ENCODE peak calls at places on chromosomes 12 and 14, in six cellular contexts. B, G, X, J, D and F are unnamed samples.

GRCh38 chr12:80700327-80700726 is 7.1 kb upstream of the MYF6 start:
- ATAC-seq in B (no peak), G (no peak), X (no peak), J (no peak), D (no peak), F (no peak)

GRCh38 chr12:100797246-100797645 is 2.7 kb downstream of the ANO4 start:
- ATAC-seq in B (no peak), G (no peak), X (no peak), J (no peak), D (no peak), F (no peak)

GRCh38 chr14:103123634-103124500 is 606 bp downstream of the TNFAIP2 start:
- ATAC-seq in B (no peak), G (peak), X (peak), J (peak), D (peak), F (peak)

GRCh38 chr12:93407963-93408283 is 30.2 kb downstream of the NUDT4 start:
- ATAC-seq in B (no peak), G (no peak), X (no peak), J (no peak), D (no peak), F (no peak)

GRCh38 chr12:77584860-77585259 is 245.8 kb upstream of the NAV3 start:
- ATAC-seq in B (no peak), G (no peak), X (no peak), J (no peak), D (no peak), F (no peak)

GRCh38 chr14:60350366-60350720 is 101.3 kb downstream of the PPM1A start:
- ATAC-seq in B (no peak), G (peak), X (peak), J (no peak), D (no peak), F (peak)

GRCh38 chr14:81738946-81739659 is 205.4 kb upstream of the SEL1L start:
- ATAC-seq in B (no peak), G (no peak), X (no peak), J (no peak), D (no peak), F (no peak)

GRCh38 chr12:15701721-15702156 is 87.4 kb downstream of the EPS8 start:
- ATAC-seq in B (no peak), G (no peak), X (peak), J (peak), D (no peak), F (peak)

GRCh38 chr12:124780752-124781685 is 82.6 kb downstream of the SCARB1 start:
- ATAC-seq in B (no peak), G (no peak), X (no peak), J (no peak), D (no peak), F (no peak)

GRCh38 chr14:58198086-58198485 is 1.9 kb upstream of the ACTR10 start:
- ATAC-seq in B (no peak), G (no peak), X (no peak), J (no peak), D (no peak), F (no peak)

GRCh38 chr14:58283730-58284129 is 14.6 kb upstream of the ARID4A start:
- ATAC-seq in B (peak), G (no peak), X (no peak), J (no peak), D (no peak), F (no peak)

GRCh38 chr14:53855574-53855973 is 101.1 kb downstream of the BMP4 start:
- ATAC-seq in B (no peak), G (no peak), X (no peak), J (no peak), D (no peak), F (no peak)

GRCh38 chr14:20489093-20489994 is 16.0 kb upstream of the RNASE10 start:
- ATAC-seq in B (peak), G (peak), X (peak), J (peak), D (peak), F (no peak)

GRCh38 chr14:93304771-93305170 is 28.1 kb downstream of the BTBD7 start:
- ATAC-seq in B (peak), G (peak), X (no peak), J (no peak), D (no peak), F (no peak)

GRCh38 chr12:21933656-21934055 is 7.6 kb downstream of the ABCC9 start:
- ATAC-seq in B (no peak), G (no peak), X (no peak), J (no peak), D (no peak), F (no peak)

GRCh38 chr12:51377099-51377984 is 13.9 kb downstream of the GALNT6 start:
- ATAC-seq in B (no peak), G (peak), X (no peak), J (no peak), D (peak), F (no peak)

GRCh38 chr12:57844725-57845477 is 1.6 kb downstream of the CTDSP2 start:
- ATAC-seq in B (peak), G (peak), X (peak), J (peak), D (peak), F (peak)

GRCh38 chr14:105475269-105475915 is 771 bp downstream of the CRIP2 start:
- ATAC-seq in B (peak), G (no peak), X (peak), J (no peak), D (no peak), F (peak)

GRCh38 chr12:88558341-88558867 is 21.9 kb downstream of the KITLG start:
- ATAC-seq in B (no peak), G (no peak), X (no peak), J (no peak), D (no peak), F (no peak)

GRCh38 chr12:110537605-110538409 is 35.7 kb downstream of the RAD9B start:
- ATAC-seq in B (no peak), G (no peak), X (peak), J (no peak), D (no peak), F (peak)
- TF ChIP-seq POLR2A in B (no peak), G (no peak), X (no peak), J (peak), D (no peak), F (no peak)

DNA sequence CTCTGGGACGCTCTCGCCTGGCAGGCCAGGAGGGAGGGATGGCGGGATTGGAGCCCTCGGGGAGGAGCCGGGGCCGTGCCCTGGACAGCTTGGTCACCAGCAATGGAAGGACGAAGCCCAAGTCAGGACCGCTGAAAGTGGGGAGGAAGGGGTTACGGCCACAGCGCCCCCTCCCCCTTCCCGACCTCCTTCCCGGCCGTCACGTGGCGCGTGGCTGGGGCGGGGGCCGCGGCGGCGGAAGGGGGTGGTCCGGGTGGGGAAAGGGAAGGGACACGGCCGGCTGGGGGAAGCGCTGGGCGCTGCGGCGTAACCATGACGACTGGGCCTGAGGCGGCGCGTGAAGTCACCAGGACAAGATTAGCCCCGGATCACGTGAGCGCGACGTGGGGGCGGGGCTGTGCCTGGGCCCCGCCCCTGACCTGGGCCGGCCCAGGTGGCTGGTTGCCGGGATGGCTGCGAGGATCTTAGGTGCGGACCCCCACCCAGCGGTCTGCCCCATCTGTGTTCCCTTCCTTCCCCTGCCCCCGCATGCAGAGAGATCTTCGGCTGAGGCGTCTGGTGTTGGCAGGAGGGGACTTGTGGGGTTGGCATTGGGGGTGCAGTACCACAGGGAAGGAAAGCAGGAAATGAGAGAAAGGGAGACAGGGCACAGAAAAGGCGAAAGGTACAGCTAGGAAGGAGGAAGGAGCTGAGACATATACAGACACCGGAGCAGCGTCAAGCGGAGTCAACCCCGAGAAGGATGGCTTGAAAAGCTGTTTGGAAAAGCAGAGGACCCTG is 6.2 kb downstream of the MAP3K12 start:
- ATAC-seq in B (peak), G (peak), X (peak), J (peak), D (peak), F (peak)
- TF ChIP-seq EP300 in B (no peak), G (no peak), X (peak), J (no peak), D (no peak), F (no peak)

GRCh38 chr12:28226705-28227104 is 36.4 kb downstream of the CCDC91 start:
- ATAC-seq in B (no peak), G (no peak), X (no peak), J (no peak), D (no peak), F (no peak)

GRCh38 chr12:28222081-28222700 is 31.9 kb downstream of the CCDC91 start:
- ATAC-seq in B (no peak), G (peak), X (no peak), J (no peak), D (no peak), F (no peak)

GRCh38 chr12:28223853-28224252 is 33.6 kb downstream of the CCDC91 start:
- ATAC-seq in B (no peak), G (no peak), X (no peak), J (peak), D (no peak), F (no peak)

GRCh38 chr12:28219827-28220226 is 29.6 kb downstream of the CCDC91 start:
- ATAC-seq in B (no peak), G (no peak), X (no peak), J (no peak), D (no peak), F (no peak)

DNA sequence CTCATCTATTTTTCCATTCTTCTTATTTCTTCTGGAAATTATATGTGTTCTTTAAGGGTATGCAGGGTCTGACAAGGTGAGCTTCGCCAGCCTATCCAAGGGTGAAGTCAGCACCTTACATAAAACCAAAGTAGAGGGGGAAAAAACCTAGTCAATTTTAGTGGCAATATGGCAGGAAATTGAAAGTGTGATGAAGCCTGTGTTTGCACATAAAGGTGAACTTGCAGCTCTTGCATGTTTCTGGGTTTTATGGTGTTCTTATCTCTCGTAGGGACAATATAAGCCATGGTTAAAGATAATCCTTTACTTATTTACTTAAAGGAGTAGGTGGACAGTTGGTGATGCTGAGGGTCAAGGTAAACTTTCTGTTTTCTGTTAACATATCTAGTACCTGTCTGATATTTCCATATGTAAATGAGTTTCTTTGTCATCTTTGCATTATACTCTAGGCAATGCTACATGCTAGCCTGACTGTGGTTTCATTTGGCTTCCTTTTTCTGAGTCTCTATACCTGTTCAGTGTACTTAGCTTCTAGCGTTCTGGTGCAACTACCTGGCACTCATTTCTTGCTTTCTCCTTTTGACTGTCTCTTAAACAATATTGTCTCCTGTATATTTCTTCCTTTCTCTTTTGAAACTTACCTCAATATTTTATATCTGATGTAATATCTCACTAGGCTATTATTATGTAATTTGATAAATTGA is 32.9 kb downstream of the CCDC91 start:
- ATAC-seq in B (no peak), G (peak), X (no peak), J (peak), D (no peak), F (no peak)
- H3K27ac ChIP-seq in B (no peak), G (no peak), X (no peak), J (no peak), D (no peak), F (no peak)

GRCh38 chr14:95265106-95266094 is 54.3 kb downstream of the CLMN start:
- ATAC-seq in B (peak), G (no peak), X (peak), J (peak), D (peak), F (peak)
- TF ChIP-seq POLR2A in B (no peak), G (no peak), X (no peak), J (no peak), D (no peak), F (no peak)

GRCh38 chr12:30202521-30203259 is 418.9 kb upstream of the TMTC1 start:
- ATAC-seq in B (peak), G (no peak), X (no peak), J (no peak), D (no peak), F (no peak)
- TF ChIP-seq EP300 in B (no peak), G (no peak), X (no peak), J (no peak), D (no peak), F (no peak)

GRCh38 chr12:58883576-58884334 is 36.5 kb downstream of the LRIG3 start:
- ATAC-seq in B (no peak), G (no peak), X (no peak), J (no peak), D (no peak), F (no peak)
- H3K27ac ChIP-seq in B (no peak), G (no peak), X (no peak), J (no peak), D (no peak), F (no peak)

GRCh38 chr12:106145539-106146447 is 7.0 kb upstream of the NUAK1 start:
- ATAC-seq in B (no peak), G (no peak), X (no peak), J (no peak), D (no peak), F (no peak)
- TF ChIP-seq POLR2A in B (no peak), G (no peak), X (no peak), J (no peak), D (no peak), F (no peak)

GRCh38 chr12:76532520-76532919 is 27.1 kb downstream of the OSBPL8 start:
- ATAC-seq in B (no peak), G (no peak), X (no peak), J (no peak), D (no peak), F (no peak)
- TF ChIP-seq EP300 in B (no peak), G (no peak), X (no peak), J (no peak), D (no peak), F (no peak)

DNA sequence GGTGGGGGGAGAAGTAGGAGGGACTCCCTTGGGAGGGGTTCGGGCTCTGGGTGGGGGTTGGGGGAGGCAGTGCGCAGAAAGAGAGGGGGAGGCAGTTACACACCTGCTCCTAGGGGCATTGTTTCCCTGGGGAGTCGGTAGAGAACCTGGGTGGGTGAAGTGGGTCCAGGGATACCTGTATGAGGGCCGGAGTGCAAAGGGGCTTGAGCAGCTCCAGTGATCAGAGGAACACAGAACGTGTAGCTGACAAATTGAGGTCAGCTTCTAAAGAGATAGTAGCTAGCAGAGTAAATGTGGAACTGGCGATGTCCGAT is 430 bp downstream of the SMARCD1 start:
- ATAC-seq in B (peak), G (no peak), X (no peak), J (peak), D (peak), F (no peak)
- H3K27ac ChIP-seq in B (peak), G (peak), X (peak), J (no peak), D (peak), F (peak)